ENCODE peak calls at places on chromosomes 6 and 20, in five cellular contexts. J, Y, C, G and U are unnamed samples.

GRCh38 chr6:43741829-43742228 is 28.2 kb upstream of the VEGFA start:
- DNase-seq in J (no peak), Y (no peak), C (no peak), G (no peak), U (no peak)

GRCh38 chr6:33177552-33178446 is 14.5 kb downstream of the COL11A2 start:
- DNase-seq in J (no peak), Y (no peak), C (no peak), G (no peak), U (no peak)

GRCh38 chr6:6803180-6803978 is 214.9 kb downstream of the LY86 start:
- DNase-seq in J (peak; percentile 60), Y (no peak), C (no peak), G (no peak), U (no peak)

GRCh38 chr6:151546941-151547659 is 53.3 kb downstream of the CCDC170 start:
- DNase-seq in J (no peak), Y (no peak), C (no peak), G (no peak), U (no peak)

GRCh38 chr20:17822039-17822438 is 122.3 kb downstream of the BANF2 start:
- DNase-seq in J (peak; percentile 70), Y (no peak), C (no peak), G (peak; percentile 75), U (no peak)

GRCh38 chr6:24991748-24992467 is 56.1 kb upstream of the RIPOR2 start:
- DNase-seq in J (peak; percentile 63), Y (no peak), C (peak; percentile 49), G (peak; percentile 52), U (no peak)

GRCh38 chr6:45703041-45703739 is 312.5 kb downstream of the CLIC5 start:
- DNase-seq in J (no peak), Y (no peak), C (no peak), G (peak; percentile 35), U (no peak)

GRCh38 chr6:16929814-16930213 is 168.6 kb upstream of the ATXN1 start:
- DNase-seq in J (no peak), Y (no peak), C (no peak), G (peak; percentile 98), U (no peak)

GRCh38 chr6:40419881-40420705 is 167.1 kb downstream of the LRFN2 start:
- DNase-seq in J (no peak), Y (no peak), C (no peak), G (no peak), U (no peak)

GRCh38 chr6:109303647-109304283 is 78.5 kb downstream of the CD164 start:
- DNase-seq in J (peak; percentile 47), Y (no peak), C (no peak), G (no peak), U (no peak)

GRCh38 chr20:38881806-38882440 is 44.3 kb upstream of the FAM83D start:
- DNase-seq in J (no peak), Y (no peak), C (no peak), G (no peak), U (no peak)

GRCh38 chr20:43583982-43584432 is 6.7 kb upstream of the IFT52 start:
- DNase-seq in J (peak; percentile 56), Y (peak; percentile 83), C (no peak), G (peak; percentile 96), U (peak; percentile 27)

GRCh38 chr6:158003910-158004695 is 22.4 kb downstream of the SYNJ2 start:
- DNase-seq in J (no peak), Y (no peak), C (no peak), G (no peak), U (no peak)

GRCh38 chr6:75800133-75800532 is 51.1 kb downstream of the MYO6 start:
- DNase-seq in J (no peak), Y (no peak), C (no peak), G (no peak), U (no peak)

GRCh38 chr6:138509371-138509770 is 10.1 kb upstream of the NHSL1 start:
- DNase-seq in J (peak; percentile 63), Y (peak; percentile 46), C (peak; percentile 49), G (peak; percentile 32), U (no peak)

GRCh38 chr6:35091353-35092083 is 49.6 kb downstream of the TCP11 start:
- DNase-seq in J (peak; percentile 24), Y (no peak), C (no peak), G (peak; percentile 7), U (no peak)

GRCh38 chr6:40779399-40779798 is 192.2 kb upstream of the LRFN2 start:
- DNase-seq in J (no peak), Y (peak; percentile 33), C (no peak), G (peak; percentile 79), U (no peak)

GRCh38 chr6:87139236-87139635 is 16.1 kb upstream of the ZNF292 start:
- DNase-seq in J (no peak), Y (no peak), C (peak; percentile 21), G (peak; percentile 61), U (no peak)

GRCh38 chr6:106783631-106784566 is 154.5 kb downstream of the QRSL1 start:
- DNase-seq in J (no peak), Y (no peak), C (no peak), G (peak; percentile 24), U (no peak)

GRCh38 chr20:2283706-2284423 is 11.9 kb upstream of the TGM3 start:
- DNase-seq in J (no peak), Y (no peak), C (no peak), G (no peak), U (no peak)

GRCh38 chr6:45592991-45593390 is 215.3 kb upstream of the SUPT3H start:
- DNase-seq in J (no peak), Y (no peak), C (no peak), G (peak; percentile 22), U (no peak)

GRCh38 chr6:156687875-156688549 is 89.2 kb upstream of the ARID1B start:
- DNase-seq in J (peak; percentile 29), Y (peak; percentile 45), C (peak; percentile 25), G (peak; percentile 62), U (no peak)

GRCh38 chr6:129795261-129795660 is 65.9 kb downstream of the TMEM244 start:
- DNase-seq in J (no peak), Y (no peak), C (no peak), G (no peak), U (no peak)

GRCh38 chr20:9503530-9504251 is 10.7 kb upstream of the LAMP5 start:
- DNase-seq in J (no peak), Y (no peak), C (no peak), G (no peak), U (no peak)

GRCh38 chr6:159701413-159701999 is 8.5 kb upstream of the SOD2 start:
- DNase-seq in J (no peak), Y (no peak), C (no peak), G (peak; percentile 96), U (peak; percentile 78)

GRCh38 chr20:3744806-3745685 is 12.6 kb downstream of the HSPA12B start:
- DNase-seq in J (peak; percentile 80), Y (peak; percentile 79), C (peak; percentile 80), G (peak; percentile 81), U (peak; percentile 81)

GRCh38 chr20:18001131-18001921 is 32.5 kb downstream of the MGME1 start:
- DNase-seq in J (peak; percentile 75), Y (peak; percentile 73), C (no peak), G (peak; percentile 85), U (peak; percentile 26)

GRCh38 chr6:119887671-119888070 is 538.1 kb upstream of the MAN1A1 start:
- DNase-seq in J (no peak), Y (no peak), C (no peak), G (no peak), U (no peak)

GRCh38 chr6:166056637-166057036 is 111.0 kb downstream of the TBXT start:
- DNase-seq in J (no peak), Y (peak; percentile 79), C (no peak), G (no peak), U (no peak)

GRCh38 chr6:20639161-20639560 is 104.9 kb downstream of the CDKAL1 start:
- DNase-seq in J (no peak), Y (no peak), C (no peak), G (no peak), U (no peak)

GRCh38 chr20:47392015-47392720 is 35.7 kb upstream of the ZMYND8 start:
- DNase-seq in J (peak; percentile 31), Y (peak; percentile 29), C (no peak), G (peak; percentile 95), U (peak; percentile 72)

GRCh38 chr6:127879685-127880084 is 21.2 kb downstream of the THEMIS start:
- DNase-seq in J (no peak), Y (peak; percentile 17), C (peak; percentile 51), G (peak; percentile 14), U (no peak)

GRCh38 chr20:6906871-6907270 is 139.4 kb downstream of the BMP2 start:
- DNase-seq in J (no peak), Y (no peak), C (no peak), G (no peak), U (no peak)

GRCh38 chr20:50563133-50563944 is 53.2 kb downstream of the PTPN1 start:
- DNase-seq in J (no peak), Y (no peak), C (no peak), G (no peak), U (no peak)

GRCh38 chr20:39773380-39774000 is 811.3 kb downstream of the DHX35 start:
- DNase-seq in J (no peak), Y (no peak), C (no peak), G (no peak), U (no peak)

GRCh38 chr20:17621229-17621968 is 51.5 kb downstream of the DSTN start:
- DNase-seq in J (peak; percentile 51), Y (no peak), C (no peak), G (no peak), U (no peak)

GRCh38 chr6:166866839-166867637 is 89.3 kb downstream of the RNASET2 start:
- DNase-seq in J (peak; percentile 61), Y (no peak), C (no peak), G (no peak), U (no peak)

GRCh38 chr20:33725607-33726264 is 5.6 kb upstream of the PXMP4 start:
- DNase-seq in J (no peak), Y (no peak), C (no peak), G (no peak), U (no peak)